ENCODE peak calls at places on chromosome 1, in four cellular contexts. One of them, this sample, is unnamed.

GRCh38 chr1:206739411-206740076 is 31.0 kb upstream of the IL19 start:
- DNase-seq in AG09309: no peak
- DNase-seq in posterior cingulate gyrus: no peak
- DNase-seq in OCI-M1: no peak
- DNase-seq in this sample: peak

GRCh38 chr1:217136895-217137205 is 413.6 kb upstream of the ESRRG start:
- DNase-seq in posterior cingulate gyrus: no peak
- DNase-seq in OCI-M1: no peak
- DNase-seq in AG09309: no peak
- DNase-seq in this sample: no peak

GRCh38 chr1:157352817-157353408 is 199.4 kb downstream of the FCRL5 start:
- DNase-seq in AG09309: no peak
- DNase-seq in OCI-M1: no peak
- DNase-seq in posterior cingulate gyrus: no peak
- DNase-seq in this sample: no peak

GRCh38 chr1:16905112-16905855 is 9.5 kb downstream of the RNU1-2 start:
- DNase-seq in AG09309: peak
- DNase-seq in OCI-M1: peak
- DNase-seq in posterior cingulate gyrus: no peak
- DNase-seq in this sample: peak

GRCh38 chr1:89198500-89199072 is at the start of gene GBP4:
- DNase-seq in OCI-M1: peak
- DNase-seq in posterior cingulate gyrus: no peak
- DNase-seq in AG09309: peak
- DNase-seq in this sample: peak

GRCh38 chr1:100597069-100597741 is 59.3 kb downstream of the GPR88 start:
- DNase-seq in OCI-M1: peak
- DNase-seq in AG09309: no peak
- DNase-seq in posterior cingulate gyrus: no peak
- DNase-seq in this sample: no peak

GRCh38 chr1:202709276-202710041 is 795 bp downstream of the SYT2 start:
- DNase-seq in posterior cingulate gyrus: no peak
- DNase-seq in OCI-M1: no peak
- DNase-seq in AG09309: no peak
- DNase-seq in this sample: no peak

GRCh38 chr1:39268112-39268581 is 63.7 kb downstream of the MACF1 start:
- DNase-seq in OCI-M1: peak
- DNase-seq in posterior cingulate gyrus: peak
- DNase-seq in AG09309: peak
- DNase-seq in this sample: no peak

GRCh38 chr1:188170446-188170845 is 1341.7 kb downstream of the PLA2G4A start:
- DNase-seq in OCI-M1: no peak
- DNase-seq in AG09309: no peak
- DNase-seq in posterior cingulate gyrus: no peak
- DNase-seq in this sample: no peak

GRCh38 chr1:98761238-98761637 is 99.7 kb downstream of the SNX7 start:
- DNase-seq in AG09309: no peak
- DNase-seq in OCI-M1: peak
- DNase-seq in posterior cingulate gyrus: no peak
- DNase-seq in this sample: no peak

GRCh38 chr1:116909511-116910378 is at the start of gene PTGFRN:
- DNase-seq in posterior cingulate gyrus: no peak
- DNase-seq in AG09309: peak
- DNase-seq in OCI-M1: no peak
- DNase-seq in this sample: no peak

GRCh38 chr1:204996981-204997380 is 46.0 kb upstream of the CNTN2 start:
- DNase-seq in OCI-M1: no peak
- DNase-seq in posterior cingulate gyrus: no peak
- DNase-seq in AG09309: no peak
- DNase-seq in this sample: no peak

GRCh38 chr1:25198731-25199231 is 33.5 kb downstream of the SYF2 start:
- DNase-seq in posterior cingulate gyrus: peak
- DNase-seq in AG09309: no peak
- DNase-seq in OCI-M1: peak
- DNase-seq in this sample: no peak

GRCh38 chr1:205976708-205977107 is 26.5 kb downstream of the RAB7B start:
- DNase-seq in OCI-M1: no peak
- DNase-seq in AG09309: no peak
- DNase-seq in posterior cingulate gyrus: no peak
- DNase-seq in this sample: no peak

GRCh38 chr1:236947794-236948193 is 56.4 kb downstream of the MT1HL1 start:
- DNase-seq in posterior cingulate gyrus: no peak
- DNase-seq in OCI-M1: no peak
- DNase-seq in AG09309: no peak
- DNase-seq in this sample: no peak

GRCh38 chr1:150259217-150259616 is 1.6 kb downstream of the CA14 start:
- DNase-seq in OCI-M1: no peak
- DNase-seq in AG09309: no peak
- DNase-seq in posterior cingulate gyrus: no peak
- DNase-seq in this sample: no peak

GRCh38 chr1:74690909-74691308 is 17.3 kb upstream of the ERICH3 start:
- DNase-seq in AG09309: no peak
- DNase-seq in posterior cingulate gyrus: no peak
- DNase-seq in OCI-M1: no peak
- DNase-seq in this sample: no peak

GRCh38 chr1:182332256-182332655 is 59.3 kb downstream of the GLUL start:
- DNase-seq in posterior cingulate gyrus: no peak
- DNase-seq in AG09309: no peak
- DNase-seq in OCI-M1: no peak
- DNase-seq in this sample: no peak

GRCh38 chr1:151444791-151445177 is 14.5 kb downstream of the POGZ start:
- DNase-seq in OCI-M1: no peak
- DNase-seq in AG09309: no peak
- DNase-seq in posterior cingulate gyrus: no peak
- DNase-seq in this sample: no peak

GRCh38 chr1:161233102-161233501 is 4.9 kb downstream of the NR1I3 start:
- DNase-seq in OCI-M1: no peak
- DNase-seq in posterior cingulate gyrus: no peak
- DNase-seq in AG09309: no peak
- DNase-seq in this sample: no peak

GRCh38 chr1:161207173-161207572 is 5.0 kb downstream of the NDUFS2 start:
- DNase-seq in posterior cingulate gyrus: no peak
- DNase-seq in AG09309: no peak
- DNase-seq in OCI-M1: no peak
- DNase-seq in this sample: no peak

GRCh38 chr1:207115269-207115668 is 11.2 kb downstream of the C4BPA start:
- DNase-seq in AG09309: peak
- DNase-seq in OCI-M1: no peak
- DNase-seq in posterior cingulate gyrus: no peak
- DNase-seq in this sample: no peak

GRCh38 chr1:248823517-248824001 is 2.2 kb downstream of the SH3BP5L start:
- DNase-seq in OCI-M1: no peak
- DNase-seq in posterior cingulate gyrus: no peak
- DNase-seq in AG09309: peak
- DNase-seq in this sample: no peak

GRCh38 chr1:77385551-77385950 is 103.7 kb downstream of the AK5 start:
- DNase-seq in OCI-M1: no peak
- DNase-seq in AG09309: no peak
- DNase-seq in posterior cingulate gyrus: no peak
- DNase-seq in this sample: no peak

GRCh38 chr1:21668232-21669032 is 725 bp downstream of the RAP1GAP start:
- DNase-seq in AG09309: no peak
- DNase-seq in posterior cingulate gyrus: no peak
- DNase-seq in OCI-M1: no peak
- DNase-seq in this sample: no peak

GRCh38 chr1:233884461-233885151 is 19.9 kb upstream of the SLC35F3 start:
- DNase-seq in AG09309: no peak
- DNase-seq in posterior cingulate gyrus: no peak
- DNase-seq in OCI-M1: no peak
- DNase-seq in this sample: no peak

GRCh38 chr1:200636681-200637080 is 16.1 kb upstream of the KIF14 start:
- DNase-seq in OCI-M1: no peak
- DNase-seq in AG09309: no peak
- DNase-seq in posterior cingulate gyrus: no peak
- DNase-seq in this sample: no peak